ENCODE peak calls at places on chromosomes 2 and 18, in four cellular contexts. One of them, this sample, is unnamed.

GRCh38 chr2:117940436-117940835 is 73.4 kb downstream of the CCDC93 start:
- DNase-seq in K562: no peak
- DNase-seq in HepG2: no peak
- DNase-seq in WTC11: no peak
- DNase-seq in this sample: no peak

GRCh38 chr2:38353402-38353801 is 23.7 kb downstream of the ATL2 start:
- DNase-seq in K562: no peak
- DNase-seq in HepG2: no peak
- DNase-seq in WTC11: no peak
- DNase-seq in this sample: no peak

GRCh38 chr2:86794866-86795265 is 4.2 kb upstream of the CD8A start:
- DNase-seq in K562: no peak
- DNase-seq in HepG2: no peak
- DNase-seq in WTC11: no peak
- DNase-seq in this sample: no peak

GRCh38 chr2:207163053-207163814 is 2.5 kb downstream of the KLF7 start:
- DNase-seq in K562: no peak
- DNase-seq in HepG2: peak
- DNase-seq in WTC11: no peak
- DNase-seq in this sample: no peak

GRCh38 chr2:233711312-233712008 is 1.2 kb upstream of the UGT1A5 start:
- DNase-seq in K562: peak
- DNase-seq in HepG2: peak
- DNase-seq in WTC11: peak
- DNase-seq in this sample: peak

GRCh38 chr18:51211552-51211951 is 14.1 kb upstream of the MEX3C start:
- DNase-seq in K562: peak
- DNase-seq in HepG2: peak
- DNase-seq in WTC11: no peak
- DNase-seq in this sample: no peak

GRCh38 chr2:219736196-219736595 is 108.8 kb downstream of the SLC4A3 start:
- DNase-seq in K562: peak
- DNase-seq in HepG2: peak
- DNase-seq in WTC11: no peak
- DNase-seq in this sample: peak

GRCh38 chr2:109162999-109163398 is 34.0 kb downstream of the SH3RF3 start:
- DNase-seq in K562: no peak
- DNase-seq in HepG2: no peak
- DNase-seq in WTC11: no peak
- DNase-seq in this sample: peak

GRCh38 chr2:72827999-72828646 is 2.3 kb upstream of the EXOC6B start:
- DNase-seq in K562: no peak
- DNase-seq in HepG2: peak
- DNase-seq in WTC11: no peak
- DNase-seq in this sample: no peak

GRCh38 chr18:50582500-50582899 is 22.6 kb downstream of the MAPK4 start:
- DNase-seq in K562: no peak
- DNase-seq in HepG2: no peak
- DNase-seq in WTC11: no peak
- DNase-seq in this sample: no peak

GRCh38 chr2:98649135-98649991 is 41.0 kb downstream of the UNC50 start:
- DNase-seq in K562: peak
- DNase-seq in HepG2: peak
- DNase-seq in WTC11: peak
- DNase-seq in this sample: peak

GRCh38 chr2:130355578-130356431 is at the start of gene PTPN18:
- DNase-seq in K562: peak
- DNase-seq in HepG2: peak
- DNase-seq in WTC11: peak
- DNase-seq in this sample: peak

GRCh38 chr2:177392373-177393246 is at the start of gene AGPS:
- DNase-seq in K562: peak
- DNase-seq in HepG2: peak
- DNase-seq in WTC11: peak
- DNase-seq in this sample: peak

GRCh38 chr2:100742884-100743283 is 77.1 kb upstream of the NPAS2 start:
- DNase-seq in K562: no peak
- DNase-seq in HepG2: peak
- DNase-seq in WTC11: no peak
- DNase-seq in this sample: no peak

GRCh38 chr2:45452866-45453265 is 158.2 kb downstream of the SRBD1 start:
- DNase-seq in K562: no peak
- DNase-seq in HepG2: no peak
- DNase-seq in WTC11: no peak
- DNase-seq in this sample: no peak

DNA sequence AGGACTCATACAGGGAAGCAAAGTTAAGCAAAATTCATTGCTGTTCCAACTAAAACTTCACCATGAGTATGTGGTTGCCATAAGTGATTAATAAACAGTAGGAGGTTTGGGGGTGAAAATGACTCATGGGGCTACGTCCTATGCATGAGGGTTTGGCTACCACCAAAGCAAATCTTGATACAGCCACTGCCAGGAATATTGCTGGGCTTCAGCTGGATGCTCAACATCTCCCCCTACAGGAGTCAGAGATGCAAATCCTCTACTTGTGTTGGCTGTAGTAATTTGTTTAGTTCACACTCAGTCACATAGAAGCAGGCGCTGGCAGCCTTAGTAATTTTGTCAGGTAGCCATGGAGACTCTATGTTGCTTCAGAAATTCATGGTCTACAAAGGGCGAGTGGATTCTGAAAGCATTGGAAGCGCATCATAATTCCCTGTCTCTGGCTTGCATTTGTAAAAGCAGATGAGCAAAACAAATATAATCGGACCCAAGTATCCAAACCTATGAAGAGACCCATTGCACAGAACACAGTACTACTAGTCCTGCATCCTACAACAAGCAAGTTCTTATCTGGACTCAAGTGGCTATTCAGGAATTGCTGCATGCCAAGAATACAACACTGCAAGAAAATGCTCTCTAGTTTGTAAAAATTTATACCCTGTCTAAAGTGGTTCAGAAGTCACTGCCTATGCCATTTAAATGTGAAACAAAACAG is 76.0 kb downstream of the CD28 start:
- DNase-seq in K562: peak
- DNase-seq in HepG2: peak
- DNase-seq in WTC11: peak
- DNase-seq in this sample: peak
- TF ChIP-seq ELF4 in K562: no peak
- TF ChIP-seq ELF4 in HepG2: no peak
- TF ChIP-seq ELF4 in WTC11: no peak
- TF ChIP-seq ELF4 in this sample: no peak

GRCh38 chr2:138609446-138609845 is 107.9 kb downstream of the SPOPL start:
- DNase-seq in K562: no peak
- DNase-seq in HepG2: no peak
- DNase-seq in WTC11: no peak
- DNase-seq in this sample: no peak
- TF ChIP-seq ELF4 in K562: no peak
- TF ChIP-seq ELF4 in HepG2: no peak
- TF ChIP-seq ELF4 in WTC11: no peak
- TF ChIP-seq ELF4 in this sample: no peak

GRCh38 chr2:214899751-214900150 is 90.3 kb upstream of the BARD1 start:
- DNase-seq in K562: no peak
- DNase-seq in HepG2: no peak
- DNase-seq in WTC11: no peak
- DNase-seq in this sample: no peak

GRCh38 chr2:214904176-214904575 is 94.7 kb upstream of the BARD1 start:
- DNase-seq in K562: no peak
- DNase-seq in HepG2: no peak
- DNase-seq in WTC11: no peak
- DNase-seq in this sample: no peak

GRCh38 chr2:214904634-214905033 is 95.2 kb upstream of the BARD1 start:
- DNase-seq in K562: no peak
- DNase-seq in HepG2: no peak
- DNase-seq in WTC11: peak
- DNase-seq in this sample: no peak

GRCh38 chr2:214896287-214896686 is 86.8 kb upstream of the BARD1 start:
- DNase-seq in K562: no peak
- DNase-seq in HepG2: no peak
- DNase-seq in WTC11: no peak
- DNase-seq in this sample: no peak

GRCh38 chr2:214902273-214902672 is 92.8 kb upstream of the BARD1 start:
- DNase-seq in K562: no peak
- DNase-seq in HepG2: no peak
- DNase-seq in WTC11: no peak
- DNase-seq in this sample: no peak
- TF ChIP-seq ELF4 in K562: no peak
- TF ChIP-seq ELF4 in HepG2: no peak
- TF ChIP-seq ELF4 in WTC11: no peak
- TF ChIP-seq ELF4 in this sample: no peak

DNA sequence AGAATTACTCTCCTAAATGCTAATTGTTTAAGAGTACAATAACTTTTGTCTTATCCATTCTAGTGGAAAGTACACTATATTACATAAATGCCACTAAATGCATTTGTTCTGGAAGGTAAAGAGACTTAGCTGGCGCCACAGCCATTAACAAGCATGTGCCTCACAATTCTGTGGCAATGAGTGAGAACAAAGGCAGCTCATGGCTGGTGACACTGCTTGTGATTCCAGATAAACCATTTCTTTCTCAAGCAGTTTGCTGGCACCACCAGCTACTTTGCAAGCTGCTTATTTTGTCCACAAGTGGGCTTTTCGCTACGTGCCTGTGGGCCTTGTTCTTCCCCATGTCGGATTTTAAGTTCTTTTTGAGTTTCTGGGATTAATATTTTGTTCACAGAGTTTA is 147.6 kb upstream of the SMAD7 start:
- DNase-seq in K562: no peak
- DNase-seq in HepG2: no peak
- DNase-seq in WTC11: no peak
- DNase-seq in this sample: no peak
- TF ChIP-seq ELF4 in K562: no peak
- TF ChIP-seq ELF4 in HepG2: no peak
- TF ChIP-seq ELF4 in WTC11: no peak
- TF ChIP-seq ELF4 in this sample: no peak

DNA sequence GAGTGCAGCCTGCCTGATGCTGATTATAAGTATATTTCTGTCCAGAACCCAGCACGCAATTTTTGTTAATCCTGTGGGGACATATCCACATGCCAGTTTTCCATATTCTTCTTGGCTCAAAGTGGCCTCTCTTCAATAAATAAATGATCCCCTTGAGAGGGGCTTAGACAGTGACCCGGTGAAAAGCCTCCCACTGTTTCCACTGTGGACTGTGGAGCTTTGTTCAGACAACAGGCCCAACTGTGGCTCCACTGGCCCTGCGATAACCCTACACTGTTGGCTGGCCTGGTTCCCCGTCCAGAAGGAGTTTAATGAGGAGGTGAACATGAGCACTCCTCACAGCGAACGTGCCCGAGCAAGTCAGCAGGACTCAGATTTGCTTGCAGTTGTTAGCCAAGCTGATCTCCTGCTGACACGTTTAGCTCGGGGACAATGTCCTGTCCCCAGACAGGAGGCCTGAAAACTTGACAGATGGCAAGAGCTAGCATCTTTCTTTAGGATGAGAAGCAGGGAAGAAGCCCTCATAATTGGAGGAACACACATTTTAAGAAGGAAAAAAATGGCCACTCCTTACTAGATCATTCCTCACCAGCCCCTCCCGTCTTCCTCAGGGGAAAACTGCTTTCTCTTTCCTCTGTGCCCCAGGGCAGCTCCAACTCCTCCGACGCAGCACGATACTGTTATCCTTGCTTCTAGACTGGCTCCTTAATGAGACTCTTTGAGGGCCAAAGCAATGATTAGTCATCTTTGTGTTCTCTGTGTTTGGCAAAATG is 20.0 kb upstream of the MTCL1 start:
- DNase-seq in K562: no peak
- DNase-seq in HepG2: no peak
- DNase-seq in WTC11: no peak
- DNase-seq in this sample: peak
- TF ChIP-seq ELF4 in K562: no peak
- TF ChIP-seq ELF4 in HepG2: no peak
- TF ChIP-seq ELF4 in WTC11: no peak
- TF ChIP-seq ELF4 in this sample: no peak

This sample was measured in HEK293T.